ENCODE peak calls at places on chromosomes 4 and X, in four cellular contexts. Q, Z, F and X are unnamed samples.

GRCh38 chr4:22356996-22357596 is 158.8 kb downstream of the ADGRA3 start:
- DNase-seq in Q (peak), Z (peak), F (no peak), X (no peak)

GRCh38 chrX:155966876-155967275 is 30.6 kb upstream of the IL9R start:
- DNase-seq in Q (peak), Z (no peak), F (no peak), X (peak)

GRCh38 chr4:28250646-28251045 is 1390.0 kb downstream of the STIM2 start:
- DNase-seq in Q (no peak), Z (no peak), F (no peak), X (no peak)

GRCh38 chr4:1208970-1209704 is 36.8 kb upstream of the SPON2 start:
- DNase-seq in Q (no peak), Z (peak), F (peak), X (no peak)

GRCh38 chrX:41730101-41730500 is 6.1 kb downstream of the GPR82 start:
- DNase-seq in Q (no peak), Z (peak), F (no peak), X (no peak)

GRCh38 chr4:137644201-137644600 is 111.9 kb upstream of the PCDH18 start:
- DNase-seq in Q (peak), Z (peak), F (no peak), X (no peak)

GRCh38 chr4:147616849-147617172 is 386 bp upstream of the TMEM184C start:
- DNase-seq in Q (no peak), Z (no peak), F (no peak), X (no peak)

GRCh38 chr4:71062436-71062835 is 69.0 kb downstream of the DCK start:
- DNase-seq in Q (no peak), Z (no peak), F (no peak), X (no peak)

GRCh38 chrX:73728518-73729023 is 165.6 kb downstream of the CHIC1 start:
- DNase-seq in Q (no peak), Z (no peak), F (no peak), X (no peak)

GRCh38 chrX:17876135-17876534 is 15.0 kb upstream of the RAI2 start:
- DNase-seq in Q (peak), Z (no peak), F (no peak), X (no peak)

GRCh38 chr4:184019667-184020665 is 114.9 kb downstream of the STOX2 start:
- DNase-seq in Q (no peak), Z (no peak), F (no peak), X (no peak)

GRCh38 chr4:121176082-121176706 is 12.1 kb upstream of the TNIP3 start:
- DNase-seq in Q (no peak), Z (no peak), F (no peak), X (no peak)

GRCh38 chrX:136310411-136310810 is 9.6 kb downstream of the ADGRG4 start:
- DNase-seq in Q (peak), Z (peak), F (no peak), X (no peak)

GRCh38 chr4:169033660-169034059 is 23.6 kb upstream of the CBR4 start:
- DNase-seq in Q (no peak), Z (peak), F (no peak), X (no peak)

GRCh38 chr4:1246901-1247810 is 1.8 kb downstream of the CTBP1 start:
- DNase-seq in Q (no peak), Z (no peak), F (peak), X (peak)

GRCh38 chrX:42472727-42473126 is 305.2 kb downstream of the PPP1R2C start:
- DNase-seq in Q (no peak), Z (no peak), F (no peak), X (no peak)

GRCh38 chr4:189143255-189143654 is 797.4 kb upstream of the FRG1 start:
- DNase-seq in Q (peak), Z (no peak), F (no peak), X (no peak)

GRCh38 chrX:13463608-13464007 is 105.8 kb upstream of the EGFL6 start:
- DNase-seq in Q (peak), Z (peak), F (no peak), X (peak)

GRCh38 chr4:179569549-179569948 is 2127.3 kb upstream of the AGA start:
- DNase-seq in Q (no peak), Z (no peak), F (no peak), X (no peak)

GRCh38 chrX:120310861-120311631 is at the start of gene TMEM255A:
- DNase-seq in Q (no peak), Z (no peak), F (peak), X (peak)

GRCh38 chrX:115023811-115024210 is 6.4 kb upstream of the IL13RA2 start:
- DNase-seq in Q (no peak), Z (no peak), F (no peak), X (no peak)

GRCh38 chrX:39813631-39814246 is 284.0 kb downstream of the BCOR start:
- DNase-seq in Q (peak), Z (peak), F (no peak), X (no peak)

GRCh38 chr4:126604273-126604867 is 1028.4 kb upstream of the INTU start:
- DNase-seq in Q (peak), Z (peak), F (no peak), X (peak)

GRCh38 chr4:102042843-102043802 is 252.6 kb downstream of the BANK1 start:
- DNase-seq in Q (peak), Z (peak), F (no peak), X (no peak)

GRCh38 chr4:1539132-1539755 is 133.0 kb upstream of the NKX1-1 start:
- DNase-seq in Q (no peak), Z (no peak), F (no peak), X (peak)

GRCh38 chr4:174332741-174333493 is 49.2 kb downstream of the CEP44 start:
- DNase-seq in Q (peak), Z (peak), F (no peak), X (no peak)

GRCh38 chrX:115494133-115494532 is 66.8 kb upstream of the PLS3 start:
- DNase-seq in Q (peak), Z (no peak), F (no peak), X (no peak)

GRCh38 chrX:148051973-148052372 is 70.8 kb downstream of the FMR1NB start:
- DNase-seq in Q (no peak), Z (no peak), F (no peak), X (no peak)

GRCh38 chr4:160319221-160319867 is 1216.5 kb downstream of the RAPGEF2 start:
- DNase-seq in Q (peak), Z (no peak), F (no peak), X (no peak)

GRCh38 chr4:143768007-143768591 is 67.6 kb upstream of the FREM3 start:
- DNase-seq in Q (peak), Z (peak), F (no peak), X (no peak)

GRCh38 chrX:9604111-9604907 is 139.5 kb downstream of the TBL1X start:
- DNase-seq in Q (no peak), Z (peak), F (no peak), X (no peak)

GRCh38 chr4:186134254-186134653 is 29.8 kb downstream of the FAM149A start:
- DNase-seq in Q (no peak), Z (no peak), F (no peak), X (no peak)

GRCh38 chr4:89586864-89587263 is 250.1 kb downstream of the SNCA start:
- DNase-seq in Q (peak), Z (peak), F (no peak), X (no peak)

GRCh38 chrX:27884654-27885053 is 76.9 kb downstream of the MAGEB10 start:
- DNase-seq in Q (no peak), Z (no peak), F (no peak), X (no peak)

GRCh38 chrX:101357166-101357795 is 8.7 kb upstream of the TIMM8A start:
- DNase-seq in Q (peak), Z (peak), F (no peak), X (no peak)

GRCh38 chr4:55124337-55125076 is 888 bp downstream of the KDR start:
- DNase-seq in Q (no peak), Z (peak), F (peak), X (peak)

GRCh38 chrX:97616883-97617510 is 733.3 kb downstream of the RPA4 start:
- DNase-seq in Q (peak), Z (peak), F (no peak), X (no peak)

GRCh38 chr4:149441338-149441737 is 374.3 kb downstream of the IQCM start:
- DNase-seq in Q (peak), Z (peak), F (no peak), X (no peak)

DNA sequence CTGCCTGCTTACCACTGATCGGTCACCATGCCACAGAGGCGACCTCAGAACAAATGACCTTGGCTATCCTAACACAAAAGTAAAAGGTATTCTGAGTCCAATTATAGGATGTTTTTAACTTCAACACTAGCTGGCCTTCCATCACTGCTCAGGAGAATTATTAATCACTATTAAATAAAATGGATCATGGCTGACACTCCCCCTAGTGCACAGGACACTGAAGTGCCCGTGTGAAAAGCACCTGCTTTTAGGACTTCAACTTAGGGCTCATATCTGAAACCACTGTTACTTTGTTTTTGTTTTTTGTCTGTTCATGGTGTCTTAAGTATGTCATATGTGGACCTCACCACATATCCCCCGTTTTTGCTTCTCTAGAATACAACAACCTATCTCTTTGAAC is 33.9 kb downstream of the STX18 start:
- DNase-seq in Q (peak), Z (no peak), F (no peak), X (no peak)
- TF ChIP-seq CTCF in Q (peak), Z (peak), F (no peak), X (peak)

GRCh38 chrX:48715066-48715465 is 18.5 kb downstream of the SUV39H1 start:
- DNase-seq in Q (peak), Z (peak), F (no peak), X (no peak)
- TF ChIP-seq CTCF in Q (no peak), Z (no peak), F (no peak), X (no peak)

GRCh38 chr4:6337331-6337935 is 67.8 kb downstream of the WFS1 start:
- DNase-seq in Q (no peak), Z (no peak), F (no peak), X (no peak)
- TF ChIP-seq CTCF in Q (no peak), Z (no peak), F (no peak), X (no peak)

DNA sequence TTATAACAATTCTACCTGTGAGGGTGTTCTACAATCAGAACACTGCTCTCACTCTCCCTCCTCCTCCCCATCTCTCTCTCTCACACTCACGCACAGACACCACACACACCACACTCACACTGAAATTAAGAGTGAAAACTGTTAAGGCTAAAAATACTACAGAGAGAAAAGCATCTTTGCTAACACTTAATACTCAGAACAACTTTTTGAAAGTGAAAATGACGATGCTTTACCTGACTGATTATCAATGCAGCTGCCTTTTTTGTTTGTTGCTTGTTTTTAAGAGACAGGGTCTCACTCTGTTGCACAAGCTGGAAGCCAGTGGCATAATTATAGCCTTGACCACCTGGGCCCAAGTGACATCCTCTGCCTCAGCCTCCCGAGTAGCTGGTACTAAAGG is 222.4 kb downstream of the APBB2 start:
- DNase-seq in Q (no peak), Z (no peak), F (no peak), X (no peak)
- TF ChIP-seq CTCF in Q (no peak), Z (no peak), F (no peak), X (no peak)

GRCh38 chrX:21708116-21708515 is 49.8 kb downstream of the SMPX start:
- DNase-seq in Q (peak), Z (peak), F (no peak), X (no peak)
- TF ChIP-seq CTCF in Q (peak), Z (peak), F (no peak), X (no peak)

GRCh38 chr4:122603156-122603574 is 17.7 kb downstream of the IL21 start:
- DNase-seq in Q (no peak), Z (no peak), F (no peak), X (no peak)

GRCh38 chr4:122606364-122607043 is 14.4 kb downstream of the IL21 start:
- DNase-seq in Q (no peak), Z (no peak), F (no peak), X (peak)

GRCh38 chr4:122604146-122604545 is 16.7 kb downstream of the IL21 start:
- DNase-seq in Q (no peak), Z (no peak), F (no peak), X (peak)

DNA sequence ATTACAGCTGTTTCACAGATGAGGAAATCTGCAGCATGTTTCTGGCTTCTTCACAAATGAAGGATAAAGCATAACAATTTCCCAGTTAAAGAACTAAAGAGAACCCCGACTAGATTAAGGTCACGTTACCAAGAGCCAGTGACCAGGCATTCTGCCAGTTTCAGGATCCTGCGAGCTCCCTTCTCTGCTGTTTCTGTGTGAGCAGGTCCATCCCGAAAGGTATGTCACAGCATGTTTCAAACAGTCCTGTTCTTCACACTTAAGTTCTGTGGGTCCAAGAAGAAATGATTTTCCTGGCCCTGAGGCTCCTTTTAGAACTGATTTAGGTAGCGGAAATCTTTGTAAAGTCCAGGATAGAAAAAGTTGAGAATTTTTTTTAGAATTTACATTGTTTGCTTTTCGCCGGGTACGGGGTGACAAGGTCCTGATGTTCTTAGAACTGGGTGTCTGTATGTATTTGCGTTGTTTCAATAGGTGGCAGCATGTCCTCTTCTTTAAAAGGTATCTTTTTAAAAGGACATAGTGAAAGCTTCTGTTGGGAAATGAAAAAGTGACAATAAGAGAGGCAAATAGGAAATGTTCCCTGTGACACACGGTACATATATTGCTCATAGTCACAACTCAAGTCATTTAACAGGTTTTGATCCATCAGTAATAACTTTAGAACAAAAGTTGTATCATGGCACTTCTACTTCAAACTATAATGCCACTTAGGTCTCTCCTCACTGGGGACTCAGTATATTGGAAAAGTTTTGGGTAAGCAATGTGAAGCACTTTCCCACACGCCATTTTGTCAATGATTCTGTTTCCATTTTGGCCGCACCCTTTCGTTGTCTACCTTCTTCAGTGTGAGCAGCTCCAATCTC is 18.4 kb downstream of the IL21 start:
- DNase-seq in Q (peak), Z (peak), F (no peak), X (no peak)
- TF ChIP-seq CTCF in Q (peak), Z (peak), F (peak), X (no peak)

DNA sequence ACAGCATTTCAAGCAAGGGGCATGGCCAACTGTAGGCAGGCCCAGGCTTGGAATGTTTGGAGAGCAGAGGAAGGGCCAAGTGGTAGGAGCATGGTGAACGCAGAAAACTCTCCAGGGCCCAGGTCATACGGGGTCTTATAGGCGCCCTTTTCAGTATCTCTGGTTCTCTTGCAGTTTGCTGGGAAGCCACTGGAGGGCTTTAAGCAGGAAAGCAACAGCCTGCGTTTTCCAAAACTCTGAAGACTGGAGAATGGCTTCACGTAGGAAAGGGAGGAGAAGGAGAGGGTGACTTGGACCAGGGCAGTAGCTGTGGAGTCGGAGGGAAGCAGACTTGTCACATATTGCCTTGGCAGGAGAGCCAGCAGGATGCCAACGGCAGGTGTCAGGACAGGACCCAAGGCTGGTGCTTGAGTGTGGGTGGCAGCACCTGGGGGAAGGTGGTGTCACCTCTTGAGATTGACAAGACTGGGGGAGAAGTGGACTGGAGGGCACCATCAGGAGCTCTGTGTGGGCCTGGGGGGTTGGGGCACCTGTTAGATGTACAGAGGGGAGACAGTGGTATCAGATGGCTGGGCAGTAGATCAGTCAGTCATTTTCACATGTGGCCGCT is 21.9 kb downstream of the TKTL1 start:
- DNase-seq in Q (peak), Z (peak), F (no peak), X (peak)
- TF ChIP-seq CTCF in Q (peak), Z (peak), F (peak), X (peak)

GRCh38 chrX:1598021-1598875 is 6.8 kb downstream of the AKAP17A start:
- DNase-seq in Q (no peak), Z (no peak), F (peak), X (no peak)
- TF ChIP-seq CTCF in Q (no peak), Z (no peak), F (no peak), X (no peak)

GRCh38 chr4:106869551-106869950 is 166.6 kb downstream of the DKK2 start:
- DNase-seq in Q (no peak), Z (no peak), F (no peak), X (no peak)

DNA sequence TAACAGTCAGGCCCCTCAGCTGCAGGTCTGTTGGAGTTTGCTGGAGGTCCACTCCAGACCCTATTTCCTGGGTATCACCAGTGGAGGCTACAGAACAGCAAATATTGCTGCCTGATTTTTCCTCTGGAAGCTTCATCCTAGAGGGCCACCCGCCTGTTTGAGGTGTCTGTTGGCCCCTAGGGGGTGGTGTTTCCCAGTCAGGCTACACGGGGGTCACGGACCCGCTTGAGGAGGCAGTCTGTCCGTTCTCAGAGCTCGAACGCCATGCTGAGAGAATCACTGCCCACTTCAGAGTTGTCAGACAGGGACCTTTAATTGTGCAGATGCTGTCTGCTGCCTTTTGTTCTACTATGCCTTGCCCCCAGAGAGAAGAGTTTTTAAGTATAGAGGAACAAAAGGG is 160.8 kb downstream of the DKK2 start:
- DNase-seq in Q (no peak), Z (no peak), F (no peak), X (peak)
- TF ChIP-seq CTCF in Q (no peak), Z (no peak), F (no peak), X (no peak)

DNA sequence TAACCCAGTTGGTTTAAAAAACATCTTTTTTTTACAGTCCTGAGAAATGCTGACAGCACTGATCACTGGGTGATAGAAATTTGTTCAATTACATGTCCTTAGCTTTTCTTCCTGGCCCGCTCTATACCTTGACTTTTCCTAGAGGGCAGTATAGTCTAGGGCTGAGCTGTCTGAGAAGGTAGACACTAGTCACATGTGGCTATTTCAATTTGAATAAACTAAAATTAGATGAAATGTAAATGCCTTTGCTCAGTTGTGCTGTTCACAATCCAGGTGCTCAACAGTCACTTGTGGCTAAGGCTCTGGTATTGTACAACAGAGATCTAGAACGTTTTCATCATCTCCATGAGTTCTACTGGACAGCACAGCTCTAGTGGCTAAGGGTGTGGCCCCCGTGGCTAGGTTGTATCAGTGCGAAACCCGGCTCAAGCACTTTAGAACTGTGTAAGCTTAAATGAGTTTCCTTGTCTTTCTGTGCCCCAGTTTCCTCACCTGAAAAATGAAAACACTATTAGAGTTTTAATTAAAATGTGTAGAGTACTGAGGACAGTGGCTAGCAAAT is 111.6 kb upstream of the WDR17 start:
- DNase-seq in Q (peak), Z (no peak), F (no peak), X (no peak)
- TF ChIP-seq CTCF in Q (peak), Z (no peak), F (no peak), X (peak)